ENCODE peak calls at places on chromosomes 12 and 14, in ten cellular contexts. N, Q, J, B, R, Z, M, A, P and T are unnamed samples.

GRCh38 chr12:56326533-56326932 is 7.3 kb downstream of the PAN2 start:
- DNase-seq in N (no peak), Q (no peak), J (no peak), B (no peak), R (no peak), Z (no peak), M (no peak), A (no peak), P (no peak), T (peak; percentile 40)

GRCh38 chr12:128969480-128970055 is 116.3 kb downstream of the GLT1D1 start:
- DNase-seq in N (peak; percentile 28), Q (no peak), J (peak; percentile 52), B (no peak), R (peak; percentile 76), Z (no peak), M (no peak), A (peak; percentile 29), P (no peak), T (no peak)

GRCh38 chr14:105480807-105481801 is 5.6 kb upstream of the CRIP1 start:
- DNase-seq in N (peak; percentile 91), Q (peak; percentile 82), J (peak; percentile 98), B (peak; percentile 81), R (peak; percentile 95), Z (peak; percentile 88), M (peak; percentile 79), A (peak; percentile 97), P (peak; percentile 86), T (peak; percentile 94)

GRCh38 chr12:1533205-1533601 is 61.2 kb downstream of the FBXL14 start:
- DNase-seq in N (peak; percentile 46), Q (peak; percentile 55), J (peak; percentile 75), B (no peak), R (peak; percentile 64), Z (no peak), M (no peak), A (no peak), P (no peak), T (no peak)

GRCh38 chr12:3728686-3729085 is 24.2 kb downstream of the CRACR2A start:
- DNase-seq in N (peak; percentile 76), Q (no peak), J (no peak), B (no peak), R (no peak), Z (no peak), M (no peak), A (no peak), P (no peak), T (no peak)

GRCh38 chr12:15131462-15131861 is 89.8 kb downstream of the RERG start:
- DNase-seq in N (no peak), Q (no peak), J (no peak), B (no peak), R (no peak), Z (no peak), M (no peak), A (no peak), P (no peak), T (no peak)

GRCh38 chr14:94269156-94269555 is 23.9 kb downstream of the SERPINA10 start:
- DNase-seq in N (no peak), Q (no peak), J (no peak), B (no peak), R (no peak), Z (no peak), M (no peak), A (no peak), P (no peak), T (no peak)

GRCh38 chr14:103121846-103122577 is 1.2 kb upstream of the TNFAIP2 start:
- DNase-seq in N (no peak), Q (no peak), J (no peak), B (no peak), R (peak; percentile 65), Z (no peak), M (no peak), A (peak; percentile 88), P (no peak), T (peak; percentile 86)

GRCh38 chr12:26117321-26117720 is 7.5 kb downstream of the BHLHE41 start:
- DNase-seq in N (no peak), Q (no peak), J (no peak), B (no peak), R (no peak), Z (no peak), M (no peak), A (no peak), P (no peak), T (no peak)

GRCh38 chr12:50224026-50224692 is 57.0 kb upstream of the CERS5 start:
- DNase-seq in N (peak; percentile 56), Q (peak; percentile 62), J (no peak), B (no peak), R (no peak), Z (peak; percentile 17), M (no peak), A (peak; percentile 50), P (peak; percentile 16), T (no peak)

GRCh38 chr12:64039285-64039871 is 182.7 kb downstream of the KICS2 start:
- DNase-seq in N (no peak), Q (peak; percentile 23), J (no peak), B (no peak), R (no peak), Z (no peak), M (no peak), A (no peak), P (no peak), T (no peak)